ENCODE peak calls at places on chromosomes 2 and 18, in nine cellular contexts. B is fibroblast of pulmonary artery, D is HL-60, Q is astrocyte of the spinal cord, C is fibroblast of mammary gland, W is A549, H is keratinocyte, P is fibroblast of the aortic adventitia, I is cardiac muscle cell. K is an unnamed sample.

GRCh38 chr18:47983055-47983454 is 52.6 kb upstream of the SMAD2 start:
- DNase-seq in B (no peak), D (peak), Q (no peak), C (peak), W (no peak), H (no peak), P (no peak), I (no peak), K (no peak)

GRCh38 chr2:184628051-184628450 is 29.7 kb downstream of the ZNF804A start:
- DNase-seq in B (no peak), D (peak), Q (no peak), C (no peak), W (no peak), H (no peak), P (no peak), I (peak), K (no peak)

GRCh38 chr2:134782792-134783191 is 55.6 kb upstream of the ACMSD start:
- DNase-seq in B (peak), D (peak), Q (peak), C (peak), W (no peak), H (no peak), P (no peak), I (peak), K (no peak)

GRCh38 chr18:3723554-3723953 is 273.6 kb downstream of the TGIF1 start:
- DNase-seq in B (no peak), D (peak), Q (no peak), C (no peak), W (no peak), H (no peak), P (no peak), I (no peak), K (no peak)

GRCh38 chr2:164934790-164935466 is 20.4 kb downstream of the SLC38A11 start:
- DNase-seq in B (no peak), D (no peak), Q (no peak), C (no peak), W (no peak), H (no peak), P (no peak), I (no peak), K (no peak)

GRCh38 chr2:64352292-64352691 is 101.7 kb upstream of the LGALSL start:
- DNase-seq in B (no peak), D (peak), Q (no peak), C (no peak), W (no peak), H (no peak), P (no peak), I (no peak), K (no peak)

GRCh38 chr2:173990970-173991819 is 26.0 kb upstream of the SP3 start:
- DNase-seq in B (peak), D (no peak), Q (peak), C (peak), W (no peak), H (no peak), P (peak), I (peak), K (peak)

GRCh38 chr2:175153-175786 is 88.6 kb downstream of the SH3YL1 start:
- DNase-seq in B (no peak), D (no peak), Q (no peak), C (no peak), W (no peak), H (no peak), P (no peak), I (no peak), K (no peak)

GRCh38 chr2:71932780-71933466 is 214.7 kb downstream of the CYP26B1 start:
- DNase-seq in B (no peak), D (no peak), Q (no peak), C (no peak), W (no peak), H (no peak), P (no peak), I (no peak), K (no peak)

GRCh38 chr2:15973446-15974202 is 33.3 kb downstream of the MYCN start:
- DNase-seq in B (no peak), D (no peak), Q (no peak), C (no peak), W (no peak), H (no peak), P (no peak), I (no peak), K (no peak)

GRCh38 chr2:199216253-199216652 is 241.5 kb downstream of the SATB2 start:
- DNase-seq in B (no peak), D (no peak), Q (no peak), C (no peak), W (no peak), H (no peak), P (no peak), I (no peak), K (no peak)

GRCh38 chr18:50629148-50629631 is 69.3 kb downstream of the MAPK4 start:
- DNase-seq in B (no peak), D (no peak), Q (no peak), C (peak), W (no peak), H (no peak), P (no peak), I (no peak), K (no peak)

GRCh38 chr2:159716857-159717256 is 4.6 kb downstream of the MARCHF7 start:
- DNase-seq in B (no peak), D (no peak), Q (no peak), C (no peak), W (no peak), H (no peak), P (no peak), I (no peak), K (no peak)

GRCh38 chr18:21777814-21778213 is 37.2 kb downstream of the MIB1 start:
- DNase-seq in B (no peak), D (no peak), Q (no peak), C (no peak), W (no peak), H (no peak), P (no peak), I (no peak), K (no peak)

GRCh38 chr2:121536850-121537557 is 6.3 kb downstream of the RNU4ATAC start:
- DNase-seq in B (no peak), D (no peak), Q (no peak), C (no peak), W (no peak), H (no peak), P (no peak), I (no peak), K (no peak)

GRCh38 chr2:232476791-232477190 is 10.8 kb downstream of the ECEL1 start:
- DNase-seq in B (no peak), D (no peak), Q (no peak), C (no peak), W (no peak), H (no peak), P (no peak), I (no peak), K (no peak)

GRCh38 chr2:8148260-8148880 is 533.5 kb upstream of the ID2 start:
- DNase-seq in B (peak), D (no peak), Q (peak), C (peak), W (peak), H (peak), P (peak), I (peak), K (peak)

GRCh38 chr2:224325941-224326340 is 76.0 kb downstream of the FAM124B start:
- DNase-seq in B (no peak), D (no peak), Q (no peak), C (no peak), W (no peak), H (no peak), P (no peak), I (no peak), K (no peak)

GRCh38 chr2:64622443-64623231 is 31.1 kb downstream of the SERTAD2 start:
- DNase-seq in B (no peak), D (no peak), Q (peak), C (no peak), W (no peak), H (no peak), P (peak), I (no peak), K (no peak)

GRCh38 chr18:21131698-21132230 is 20.2 kb upstream of the ROCK1 start:
- DNase-seq in B (no peak), D (no peak), Q (no peak), C (no peak), W (no peak), H (no peak), P (no peak), I (no peak), K (no peak)

GRCh38 chr2:25383806-25384205 is 42.1 kb upstream of the DNMT3A start:
- DNase-seq in B (no peak), D (no peak), Q (no peak), C (no peak), W (no peak), H (no peak), P (no peak), I (no peak), K (no peak)

GRCh38 chr18:21980744-21981143 is 188.6 kb upstream of the GATA6 start:
- DNase-seq in B (no peak), D (no peak), Q (no peak), C (no peak), W (no peak), H (no peak), P (no peak), I (no peak), K (no peak)

GRCh38 chr18:50686409-50686808 is 126.5 kb downstream of the MAPK4 start:
- DNase-seq in B (no peak), D (no peak), Q (no peak), C (no peak), W (no peak), H (no peak), P (no peak), I (no peak), K (no peak)

GRCh38 chr2:235444101-235444597 is 49.7 kb upstream of the AGAP1 start:
- DNase-seq in B (no peak), D (no peak), Q (no peak), C (no peak), W (no peak), H (no peak), P (no peak), I (no peak), K (peak)

GRCh38 chr2:208371634-208371935 is 35.0 kb upstream of the PTH2R start:
- DNase-seq in B (no peak), D (no peak), Q (no peak), C (no peak), W (no peak), H (no peak), P (no peak), I (no peak), K (no peak)

GRCh38 chr2:75157435-75157834 is 41.9 kb downstream of the TACR1 start:
- DNase-seq in B (peak), D (no peak), Q (no peak), C (peak), W (peak), H (no peak), P (no peak), I (no peak), K (no peak)

DNA sequence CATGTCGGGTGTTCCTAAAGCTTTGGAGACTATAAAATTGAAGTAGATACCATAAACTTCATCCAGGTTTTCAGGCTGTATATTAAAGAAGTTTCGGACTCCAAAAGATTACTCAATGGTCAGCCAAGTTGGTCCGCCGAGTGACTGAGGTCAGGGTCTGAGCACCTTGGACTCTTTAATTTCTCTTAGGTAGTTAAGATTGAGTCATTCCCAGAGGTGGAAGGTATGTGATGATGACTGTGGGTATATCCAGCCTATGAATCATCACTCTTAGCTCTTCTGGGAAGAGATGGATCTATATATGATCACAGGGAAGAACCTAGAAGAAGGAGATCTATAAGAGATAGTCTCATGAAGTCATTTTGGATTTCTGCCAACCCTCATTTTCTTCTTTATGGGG is 3.3 kb downstream of the ITGA6 start:
- DNase-seq in B (no peak), D (no peak), Q (no peak), C (no peak), W (no peak), H (no peak), P (no peak), I (no peak), K (no peak)
- H3K4me3 ChIP-seq in B (no peak), D (no peak), Q (no peak), C (no peak), W (no peak), H (peak), P (no peak), I (no peak), K (peak)

DNA sequence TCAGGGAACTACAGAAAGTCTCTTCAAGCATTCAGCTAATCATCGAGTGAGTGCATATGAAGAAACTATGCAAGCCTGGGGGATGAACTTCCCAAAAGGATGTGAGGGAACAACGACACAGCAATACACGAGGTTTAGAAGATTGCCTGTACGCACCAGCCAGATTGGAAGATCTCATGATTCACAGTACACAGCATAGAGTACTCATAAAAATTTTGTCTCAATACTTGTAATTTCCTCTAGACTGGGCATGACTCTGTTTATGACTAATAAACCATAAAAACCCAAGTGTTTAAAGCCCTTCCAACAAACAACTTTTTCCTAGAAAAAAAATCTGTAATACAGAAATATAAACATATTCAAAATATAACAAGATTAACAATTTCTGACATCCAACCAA is 279.7 kb downstream of the KCNJ3 start:
- DNase-seq in B (no peak), D (no peak), Q (no peak), C (no peak), W (no peak), H (no peak), P (no peak), I (no peak), K (no peak)
- H3K4me3 ChIP-seq in B (no peak), D (no peak), Q (no peak), C (no peak), W (no peak), H (no peak), P (no peak), I (no peak), K (no peak)

DNA sequence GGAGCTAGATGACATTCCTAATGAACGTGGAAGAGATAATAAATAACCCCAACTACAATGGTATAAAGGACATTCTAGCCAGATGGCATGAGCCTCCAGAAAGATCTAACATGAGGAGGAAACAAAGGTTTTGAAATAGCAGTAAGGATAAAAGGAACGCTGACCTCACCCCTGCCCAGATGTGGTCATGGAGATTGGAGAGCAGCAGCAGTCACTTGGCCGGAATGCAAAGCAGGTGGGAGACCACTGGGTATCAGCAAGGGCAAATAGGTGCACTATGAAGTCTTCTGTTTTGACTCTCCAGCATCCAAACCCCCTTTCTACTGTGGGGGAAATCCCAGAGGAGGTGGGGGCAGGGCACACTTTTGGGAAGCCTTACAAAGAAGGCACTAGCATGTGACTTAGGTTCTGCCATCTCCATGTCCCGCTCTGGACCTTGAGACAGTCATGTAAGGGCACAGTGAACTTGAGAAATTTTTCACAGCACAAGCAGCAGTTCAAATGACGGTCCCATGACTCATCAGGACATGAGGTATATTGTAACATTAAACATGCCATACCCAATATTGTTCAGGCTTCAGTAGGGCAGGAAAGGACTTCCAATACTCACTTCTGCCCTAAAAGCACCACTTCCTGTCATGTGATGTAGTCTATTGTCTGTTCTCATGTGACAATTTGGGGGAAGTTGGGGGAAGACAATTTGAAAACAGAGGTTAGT is 55.2 kb downstream of the METTL4 start:
- DNase-seq in B (peak), D (peak), Q (peak), C (peak), W (peak), H (peak), P (peak), I (peak), K (no peak)
- H3K4me3 ChIP-seq in B (no peak), D (no peak), Q (no peak), C (no peak), W (peak), H (no peak), P (no peak), I (no peak), K (no peak)

DNA sequence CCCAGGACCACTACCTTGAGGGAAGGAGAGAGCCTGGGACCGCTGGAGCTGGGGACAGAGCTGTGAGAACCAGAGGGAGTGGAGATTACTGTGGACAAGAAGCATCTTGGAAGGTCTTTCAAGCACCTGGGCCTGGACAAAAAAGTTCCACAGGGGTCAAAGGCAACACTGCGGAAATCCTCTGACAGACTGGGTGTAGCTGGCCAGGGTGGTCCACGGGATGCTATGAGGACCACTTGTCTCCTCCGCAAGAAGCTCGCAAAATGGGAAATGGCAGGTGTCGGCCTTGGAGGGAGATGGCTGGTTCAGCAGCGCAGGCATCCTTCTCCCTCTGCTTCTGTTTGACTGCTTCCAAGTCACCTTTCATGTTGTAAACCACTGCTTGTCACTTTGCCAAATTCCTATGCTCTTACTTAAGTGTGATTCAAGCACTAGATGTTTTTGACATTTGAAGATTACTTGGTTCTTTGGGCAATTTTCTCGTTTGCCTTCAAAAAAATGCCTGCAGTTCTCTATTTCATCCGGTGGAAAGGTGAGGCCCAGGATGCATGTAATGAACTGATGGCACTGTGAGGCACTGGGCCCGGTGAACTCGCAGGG is 27.7 kb downstream of the KLHL29 start:
- DNase-seq in B (peak), D (no peak), Q (peak), C (peak), W (no peak), H (peak), P (peak), I (peak), K (no peak)
- H3K4me3 ChIP-seq in B (no peak), D (no peak), Q (no peak), C (no peak), W (no peak), H (no peak), P (no peak), I (no peak), K (no peak)